ENCODE peak calls at places on chromosomes 3 and 15, in four cellular contexts. One of them, this sample, is unnamed.

GRCh38 chr3:36032180-36032895 is 348.0 kb upstream of the STAC start:
- DNase-seq in uterus: no peak
- DNase-seq in NCI-H1417: no peak
- DNase-seq in CD4-positive, alpha-beta T cell: no peak
- DNase-seq in this sample: no peak

GRCh38 chr15:73809728-73810501 is 56.8 kb upstream of the INSYN1 start:
- DNase-seq in uterus: no peak
- DNase-seq in NCI-H1417: no peak
- DNase-seq in CD4-positive, alpha-beta T cell: no peak
- DNase-seq in this sample: no peak

GRCh38 chr3:104359546-104359945 is 1007.2 kb upstream of the ALCAM start:
- DNase-seq in CD4-positive, alpha-beta T cell: no peak
- DNase-seq in uterus: no peak
- DNase-seq in NCI-H1417: no peak
- DNase-seq in this sample: no peak

GRCh38 chr3:139355502-139355901 is 11.7 kb downstream of the MRPS22 start:
- DNase-seq in uterus: peak
- DNase-seq in NCI-H1417: no peak
- DNase-seq in CD4-positive, alpha-beta T cell: no peak
- DNase-seq in this sample: no peak

GRCh38 chr3:2024037-2024436 is 74.6 kb upstream of the CNTN4 start:
- DNase-seq in uterus: no peak
- DNase-seq in CD4-positive, alpha-beta T cell: no peak
- DNase-seq in NCI-H1417: peak
- DNase-seq in this sample: no peak

GRCh38 chr3:173745952-173746682 is 348.6 kb downstream of the NLGN1 start:
- DNase-seq in CD4-positive, alpha-beta T cell: no peak
- DNase-seq in uterus: no peak
- DNase-seq in NCI-H1417: no peak
- DNase-seq in this sample: peak

GRCh38 chr15:66623801-66624453 is 58.1 kb upstream of the LCTL start:
- DNase-seq in CD4-positive, alpha-beta T cell: no peak
- DNase-seq in NCI-H1417: no peak
- DNase-seq in uterus: no peak
- DNase-seq in this sample: no peak

GRCh38 chr3:72591522-72592421 is 256.5 kb downstream of the SHQ1 start:
- DNase-seq in uterus: peak
- DNase-seq in CD4-positive, alpha-beta T cell: no peak
- DNase-seq in NCI-H1417: no peak
- DNase-seq in this sample: peak

GRCh38 chr15:88057836-88058235 is 198.7 kb downstream of the NTRK3 start:
- DNase-seq in CD4-positive, alpha-beta T cell: no peak
- DNase-seq in NCI-H1417: no peak
- DNase-seq in uterus: no peak
- DNase-seq in this sample: no peak

GRCh38 chr15:91889143-91889815 is 35.8 kb downstream of the SLCO3A1 start:
- DNase-seq in uterus: no peak
- DNase-seq in NCI-H1417: no peak
- DNase-seq in CD4-positive, alpha-beta T cell: no peak
- DNase-seq in this sample: no peak

GRCh38 chr3:141441381-141442365 is 45.2 kb upstream of the RASA2 start:
- DNase-seq in NCI-H1417: no peak
- DNase-seq in uterus: peak
- DNase-seq in CD4-positive, alpha-beta T cell: peak
- DNase-seq in this sample: peak

GRCh38 chr3:50610181-50610971 is 1.2 kb downstream of the CISH start:
- DNase-seq in uterus: no peak
- DNase-seq in CD4-positive, alpha-beta T cell: no peak
- DNase-seq in NCI-H1417: no peak
- DNase-seq in this sample: no peak

GRCh38 chr3:167882057-167882667 is 146.6 kb downstream of the SERPINI1 start:
- DNase-seq in uterus: no peak
- DNase-seq in CD4-positive, alpha-beta T cell: no peak
- DNase-seq in NCI-H1417: peak
- DNase-seq in this sample: peak

This sample was measured in RWPE1.